ENCODE peak calls at places on chromosome 20, in five cellular contexts. M is SW480; W is stimulated activated CD4-positive, alpha-beta T cell treated with anti-CD3 and anti-CD28 coated beads, TNF-alpha, amount 100 ng/mL, for 1 hour; O is fibroblast of villous mesenchyme; K is adrenal gland. L is an unnamed sample.

GRCh38 chr20:16916165-16916564 is 168.0 kb downstream of the OTOR start:
- DNase-seq in M (no peak), W (no peak), O (no peak), K (no peak), L (no peak)

GRCh38 chr20:41329435-41330342 is 10.9 kb upstream of the LPIN3 start:
- DNase-seq in M (peak), W (peak), O (peak), K (peak), L (peak)

GRCh38 chr20:62352402-62353288 is 14.5 kb downstream of the LAMA5 start:
- DNase-seq in M (no peak), W (no peak), O (no peak), K (peak), L (peak)

GRCh38 chr20:12098411-12098810 is 180.7 kb downstream of the BTBD3 start:
- DNase-seq in M (no peak), W (no peak), O (peak), K (no peak), L (no peak)

GRCh38 chr20:21682576-21682975 is 22.9 kb upstream of the PAX1 start:
- DNase-seq in M (no peak), W (no peak), O (no peak), K (no peak), L (no peak)

GRCh38 chr20:4026093-4026601 is 10.8 kb upstream of the RNF24 start:
- DNase-seq in M (peak), W (no peak), O (peak), K (no peak), L (no peak)

GRCh38 chr20:45910670-45911485 is 1.1 kb downstream of the PLTP start:
- DNase-seq in M (peak), W (peak), O (peak), K (peak), L (peak)

GRCh38 chr20:16391003-16391402 is 182.2 kb downstream of the KIF16B start:
- DNase-seq in M (no peak), W (no peak), O (no peak), K (no peak), L (no peak)

GRCh38 chr20:54088430-54088829 is 18.0 kb upstream of the BCAS1 start:
- DNase-seq in M (no peak), W (no peak), O (no peak), K (no peak), L (no peak)

GRCh38 chr20:1555952-1556351 is 1.6 kb downstream of the SIRPD start:
- DNase-seq in M (no peak), W (no peak), O (no peak), K (no peak), L (no peak)

L was measured in thoracic aorta.